ENCODE peak calls at places on chromosomes 5 and 9, in nine cellular contexts. One of them, this sample, is unnamed.

GRCh38 chr5:169160405-169160901 is 140.5 kb downstream of the SLIT3 start:
- DNase-seq in left kidney: peak; percentile 38
- DNase-seq in body of pancreas: peak; percentile 46
- DNase-seq in HT-29: peak; percentile 20
- DNase-seq in dermis blood vessel endothelial cell: no peak
- DNase-seq in AG08396: no peak
- DNase-seq in left lung: no peak
- DNase-seq in lung: no peak
- DNase-seq in Kasumi-1: no peak
- DNase-seq in this sample: no peak

GRCh38 chr5:73114029-73114688 is 6.2 kb upstream of the TMEM171 start:
- DNase-seq in lung: no peak
- DNase-seq in Kasumi-1: no peak
- DNase-seq in body of pancreas: peak; percentile 36
- DNase-seq in dermis blood vessel endothelial cell: no peak
- DNase-seq in left kidney: no peak
- DNase-seq in HT-29: no peak
- DNase-seq in AG08396: no peak
- DNase-seq in left lung: no peak
- DNase-seq in this sample: no peak

GRCh38 chr9:18006591-18006990 is 427.7 kb downstream of the SH3GL2 start:
- DNase-seq in AG08396: no peak
- DNase-seq in left kidney: no peak
- DNase-seq in lung: no peak
- DNase-seq in HT-29: no peak
- DNase-seq in body of pancreas: no peak
- DNase-seq in left lung: no peak
- DNase-seq in dermis blood vessel endothelial cell: no peak
- DNase-seq in Kasumi-1: no peak
- DNase-seq in this sample: no peak

GRCh38 chr5:167020418-167020817 is 1271.0 kb upstream of the WWC1 start:
- DNase-seq in dermis blood vessel endothelial cell: no peak
- DNase-seq in lung: no peak
- DNase-seq in left kidney: no peak
- DNase-seq in body of pancreas: no peak
- DNase-seq in HT-29: no peak
- DNase-seq in left lung: no peak
- DNase-seq in Kasumi-1: no peak
- DNase-seq in AG08396: no peak
- DNase-seq in this sample: no peak

GRCh38 chr9:131473198-131473885 is 29.4 kb upstream of the POMT1 start:
- DNase-seq in body of pancreas: no peak
- DNase-seq in dermis blood vessel endothelial cell: no peak
- DNase-seq in left lung: peak; percentile 10
- DNase-seq in AG08396: no peak
- DNase-seq in HT-29: no peak
- DNase-seq in Kasumi-1: no peak
- DNase-seq in left kidney: no peak
- DNase-seq in lung: no peak
- DNase-seq in this sample: no peak

GRCh38 chr5:73966411-73966810 is 340.4 kb downstream of the ARHGEF28 start:
- DNase-seq in lung: no peak
- DNase-seq in HT-29: no peak
- DNase-seq in Kasumi-1: no peak
- DNase-seq in dermis blood vessel endothelial cell: no peak
- DNase-seq in AG08396: no peak
- DNase-seq in body of pancreas: no peak
- DNase-seq in left kidney: no peak
- DNase-seq in left lung: no peak
- DNase-seq in this sample: no peak

GRCh38 chr9:13278368-13279246 is 885 bp downstream of the MPDZ start:
- DNase-seq in lung: peak; percentile 47
- DNase-seq in left lung: peak; percentile 46
- DNase-seq in left kidney: peak; percentile 87
- DNase-seq in Kasumi-1: no peak
- DNase-seq in HT-29: no peak
- DNase-seq in body of pancreas: peak; percentile 22
- DNase-seq in AG08396: peak; percentile 46
- DNase-seq in dermis blood vessel endothelial cell: peak; percentile 80
- DNase-seq in this sample: no peak

GRCh38 chr5:55509768-55510522 is 24.8 kb downstream of the PLPP1 start:
- DNase-seq in Kasumi-1: no peak
- DNase-seq in body of pancreas: peak; percentile 60
- DNase-seq in lung: no peak
- DNase-seq in HT-29: peak; percentile 51
- DNase-seq in left lung: no peak
- DNase-seq in left kidney: peak; percentile 43
- DNase-seq in dermis blood vessel endothelial cell: peak; percentile 16
- DNase-seq in AG08396: no peak
- DNase-seq in this sample: no peak

GRCh38 chr5:32850792-32851191 is 139.7 kb downstream of the NPR3 start:
- DNase-seq in Kasumi-1: no peak
- DNase-seq in lung: no peak
- DNase-seq in body of pancreas: no peak
- DNase-seq in left lung: no peak
- DNase-seq in dermis blood vessel endothelial cell: no peak
- DNase-seq in AG08396: no peak
- DNase-seq in HT-29: no peak
- DNase-seq in left kidney: no peak
- DNase-seq in this sample: no peak

GRCh38 chr5:7814816-7815215 is 36.1 kb downstream of the CFAP90 start:
- DNase-seq in body of pancreas: no peak
- DNase-seq in Kasumi-1: no peak
- DNase-seq in dermis blood vessel endothelial cell: no peak
- DNase-seq in AG08396: no peak
- DNase-seq in left lung: no peak
- DNase-seq in left kidney: no peak
- DNase-seq in lung: no peak
- DNase-seq in HT-29: no peak
- DNase-seq in this sample: no peak

GRCh38 chr5:33629999-33630398 is 189.2 kb downstream of the TARS1 start:
- DNase-seq in left lung: no peak
- DNase-seq in AG08396: no peak
- DNase-seq in body of pancreas: no peak
- DNase-seq in left kidney: no peak
- DNase-seq in HT-29: no peak
- DNase-seq in Kasumi-1: no peak
- DNase-seq in dermis blood vessel endothelial cell: no peak
- DNase-seq in lung: no peak
- DNase-seq in this sample: no peak

GRCh38 chr5:66315784-66316183 is 171.7 kb downstream of the SREK1 start:
- DNase-seq in body of pancreas: no peak
- DNase-seq in AG08396: no peak
- DNase-seq in dermis blood vessel endothelial cell: no peak
- DNase-seq in lung: no peak
- DNase-seq in left lung: no peak
- DNase-seq in Kasumi-1: no peak
- DNase-seq in HT-29: no peak
- DNase-seq in left kidney: no peak
- DNase-seq in this sample: no peak

GRCh38 chr5:156922207-156922792 is 40.7 kb downstream of the TIMD4 start:
- DNase-seq in left lung: no peak
- DNase-seq in HT-29: no peak
- DNase-seq in Kasumi-1: no peak
- DNase-seq in lung: no peak
- DNase-seq in AG08396: no peak
- DNase-seq in left kidney: no peak
- DNase-seq in dermis blood vessel endothelial cell: no peak
- DNase-seq in body of pancreas: no peak
- DNase-seq in this sample: peak; percentile 74

GRCh38 chr9:104872959-104873850 is 54.8 kb downstream of the ABCA1 start:
- DNase-seq in lung: peak; percentile 34
- DNase-seq in HT-29: no peak
- DNase-seq in left kidney: peak; percentile 12
- DNase-seq in left lung: peak; percentile 62
- DNase-seq in body of pancreas: peak; percentile 71
- DNase-seq in Kasumi-1: peak; percentile 43
- DNase-seq in dermis blood vessel endothelial cell: peak; percentile 86
- DNase-seq in AG08396: peak; percentile 82
- DNase-seq in this sample: no peak

GRCh38 chr5:56569576-56569975 is 245.8 kb upstream of the MAP3K1 start:
- DNase-seq in dermis blood vessel endothelial cell: peak; percentile 60
- DNase-seq in HT-29: peak; percentile 30
- DNase-seq in lung: no peak
- DNase-seq in left kidney: peak; percentile 19
- DNase-seq in Kasumi-1: no peak
- DNase-seq in left lung: no peak
- DNase-seq in AG08396: no peak
- DNase-seq in body of pancreas: no peak
- DNase-seq in this sample: no peak

GRCh38 chr9:129401623-129402340 is 219.1 kb downstream of the C9orf50 start:
- DNase-seq in left lung: no peak
- DNase-seq in Kasumi-1: peak; percentile 76
- DNase-seq in left kidney: peak; percentile 71
- DNase-seq in HT-29: no peak
- DNase-seq in dermis blood vessel endothelial cell: no peak
- DNase-seq in AG08396: peak; percentile 44
- DNase-seq in lung: no peak
- DNase-seq in body of pancreas: no peak
- DNase-seq in this sample: no peak

GRCh38 chr5:1527533-1528205 is 3.9 kb upstream of the LPCAT1 start:
- DNase-seq in lung: peak; percentile 18
- DNase-seq in Kasumi-1: no peak
- DNase-seq in body of pancreas: peak; percentile 0
- DNase-seq in HT-29: no peak
- DNase-seq in AG08396: no peak
- DNase-seq in dermis blood vessel endothelial cell: no peak
- DNase-seq in left lung: peak; percentile 27
- DNase-seq in left kidney: no peak
- DNase-seq in this sample: no peak

GRCh38 chr9:1042466-1042865 is 7.7 kb upstream of the DMRT2 start:
- DNase-seq in body of pancreas: no peak
- DNase-seq in AG08396: no peak
- DNase-seq in left kidney: peak; percentile 86
- DNase-seq in HT-29: no peak
- DNase-seq in left lung: no peak
- DNase-seq in Kasumi-1: no peak
- DNase-seq in dermis blood vessel endothelial cell: peak; percentile 11
- DNase-seq in lung: no peak
- DNase-seq in this sample: peak; percentile 65

GRCh38 chr5:43428034-43428712 is 16.0 kb upstream of the CCL28 start:
- DNase-seq in left lung: no peak
- DNase-seq in AG08396: peak; percentile 16
- DNase-seq in Kasumi-1: no peak
- DNase-seq in dermis blood vessel endothelial cell: no peak
- DNase-seq in body of pancreas: peak; percentile 18
- DNase-seq in left kidney: no peak
- DNase-seq in lung: no peak
- DNase-seq in HT-29: no peak
- DNase-seq in this sample: no peak